ENCODE peak calls at places on chromosome 1, in seven cellular contexts. K is H1; X is adipocyte; N is epithelial cell of esophagus; G is HTR-8/SVneo; O is activated CD4-positive, alpha-beta T cell treated with anti-CD3 and anti-CD28 coated beads, Interleukin-2, amount 50 U/mL, for 1 hour; V is activated T-cell treated with anti-CD3 and anti-CD28 coated beads, Interleukin-2, amount 50 U/mL, for 1 hour. S is an unnamed sample.

GRCh38 chr1:183304466-183305122 is 113.6 kb downstream of the NMNAT2 start:
- DNase-seq in K (no peak), X (no peak), N (no peak), G (no peak), O (no peak), V (no peak), S (no peak)

GRCh38 chr1:107666493-107666892 is 298.5 kb downstream of the VAV3 start:
- DNase-seq in K (no peak), X (no peak), N (no peak), G (no peak), O (no peak), V (no peak), S (no peak)

GRCh38 chr1:53372501-53372951 is 44.7 kb upstream of the LRP8 start:
- DNase-seq in K (peak), X (no peak), N (no peak), G (no peak), O (no peak), V (no peak), S (no peak)

GRCh38 chr1:61605607-61606321 is 119.2 kb downstream of the TM2D1 start:
- DNase-seq in K (no peak), X (peak), N (peak), G (no peak), O (no peak), V (no peak), S (no peak)

GRCh38 chr1:3984586-3984985 is 84.5 kb upstream of the C1orf174 start:
- DNase-seq in K (no peak), X (no peak), N (no peak), G (no peak), O (no peak), V (no peak), S (no peak)

GRCh38 chr1:94327001-94327685 is 89.8 kb upstream of the ARHGAP29 start:
- DNase-seq in K (peak), X (peak), N (no peak), G (no peak), O (no peak), V (no peak), S (no peak)

GRCh38 chr1:50666849-50667248 is 243.6 kb upstream of the DMRTA2 start:
- DNase-seq in K (no peak), X (peak), N (no peak), G (no peak), O (no peak), V (no peak), S (no peak)

GRCh38 chr1:2587071-2587859 is 688 bp downstream of the PRXL2B start:
- DNase-seq in K (peak), X (no peak), N (peak), G (no peak), O (no peak), V (no peak), S (no peak)